ENCODE peak calls at places on chromosomes 7 and 10, in six cellular contexts. Q is SJSA1, U is heart left ventricle, M is aorta, H is mammary epithelial cell, D is SK-N-SH. J is an unnamed sample.

GRCh38 chr7:18638594-18639452 is 143.3 kb downstream of the HDAC9 start:
- DNase-seq in D (no peak), Q (no peak), U (no peak), H (peak), M (no peak), J (no peak)

GRCh38 chr10:103153765-103154197 is 39.3 kb downstream of the NT5C2 start:
- DNase-seq in H (no peak), D (no peak), Q (peak), M (no peak), U (no peak), J (no peak)

GRCh38 chr10:69819713-69820506 is 18.2 kb downstream of the COL13A1 start:
- DNase-seq in M (no peak), D (no peak), U (no peak), Q (peak), H (no peak), J (no peak)

GRCh38 chr7:107161415-107161814 is 7.4 kb upstream of the HBP1 start:
- DNase-seq in D (no peak), Q (no peak), U (no peak), M (no peak), H (no peak), J (peak)

GRCh38 chr7:73983437-73984164 is 44.4 kb upstream of the ELN start:
- DNase-seq in Q (no peak), U (no peak), H (no peak), M (peak), D (peak), J (no peak)

GRCh38 chr7:2631924-2632716 is at the start of gene TTYH3:
- DNase-seq in D (peak), U (no peak), H (no peak), M (peak), Q (no peak), J (no peak)

GRCh38 chr10:11827414-11827813 is 4.3 kb downstream of the PROSER2 start:
- DNase-seq in U (no peak), Q (no peak), H (no peak), D (no peak), M (no peak), J (no peak)

GRCh38 chr10:36671607-36672006 is 453.8 kb upstream of the ANKRD30A start:
- DNase-seq in Q (peak), M (no peak), D (no peak), H (no peak), U (no peak), J (no peak)

GRCh38 chr7:143901360-143901709 is 641 bp downstream of the TCAF1 start:
- DNase-seq in M (peak), H (no peak), D (no peak), Q (no peak), U (peak), J (no peak)

GRCh38 chr10:112078003-112078402 is 105.6 kb downstream of the GPAM start:
- DNase-seq in H (no peak), D (no peak), Q (no peak), M (no peak), U (no peak), J (no peak)

GRCh38 chr10:102220612-102221011 is 5.5 kb upstream of the ELOVL3 start:
- DNase-seq in D (no peak), H (no peak), Q (no peak), U (no peak), M (no peak), J (no peak)

GRCh38 chr10:103192089-103192450 is 1.0 kb downstream of the NT5C2 start:
- DNase-seq in D (peak), Q (no peak), H (peak), U (no peak), M (no peak), J (no peak)

GRCh38 chr7:133230591-133231194 is 22.2 kb upstream of the EXOC4 start:
- DNase-seq in U (peak), D (peak), Q (peak), H (peak), M (no peak), J (peak)

GRCh38 chr10:5496261-5497250 is 2.8 kb downstream of the CALML5 start:
- DNase-seq in U (no peak), H (no peak), Q (no peak), D (no peak), M (no peak), J (no peak)
- H3K4me3 ChIP-seq in U (no peak), H (no peak), Q (no peak), D (no peak), M (no peak), J (no peak)

DNA sequence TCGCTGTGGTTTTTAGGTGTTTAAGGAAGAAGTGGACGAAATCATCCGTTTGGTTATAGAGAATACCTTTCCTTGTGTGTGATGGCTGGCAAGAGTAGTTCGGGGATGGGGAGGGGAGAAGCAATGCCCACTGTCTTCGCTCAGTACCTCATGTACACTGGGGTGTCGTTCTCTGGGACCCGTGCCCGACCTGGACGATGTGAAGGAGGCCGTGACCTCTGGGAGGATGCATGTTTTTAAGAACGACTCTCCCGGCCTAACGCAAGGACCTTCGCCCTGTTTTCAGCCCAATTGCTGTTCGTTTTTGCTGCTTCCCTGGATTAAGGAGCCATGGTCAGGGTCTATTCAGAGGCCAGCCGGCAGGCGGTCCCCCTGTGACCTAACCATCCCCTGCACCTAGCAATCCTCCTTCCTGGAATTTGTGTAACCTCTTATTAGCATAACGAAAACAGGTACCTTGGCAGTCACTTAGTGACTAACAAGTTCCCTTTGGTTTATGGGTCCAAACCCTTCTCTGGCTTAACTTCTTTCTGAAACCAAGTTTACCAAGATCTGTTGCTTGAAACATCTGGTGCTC is 1.3 kb downstream of the NFE2L3 start:
- DNase-seq in H (no peak), D (no peak), Q (no peak), M (no peak), U (no peak), J (no peak)
- H3K4me3 ChIP-seq in H (no peak), D (peak), Q (peak), M (no peak), U (peak), J (peak)

DNA sequence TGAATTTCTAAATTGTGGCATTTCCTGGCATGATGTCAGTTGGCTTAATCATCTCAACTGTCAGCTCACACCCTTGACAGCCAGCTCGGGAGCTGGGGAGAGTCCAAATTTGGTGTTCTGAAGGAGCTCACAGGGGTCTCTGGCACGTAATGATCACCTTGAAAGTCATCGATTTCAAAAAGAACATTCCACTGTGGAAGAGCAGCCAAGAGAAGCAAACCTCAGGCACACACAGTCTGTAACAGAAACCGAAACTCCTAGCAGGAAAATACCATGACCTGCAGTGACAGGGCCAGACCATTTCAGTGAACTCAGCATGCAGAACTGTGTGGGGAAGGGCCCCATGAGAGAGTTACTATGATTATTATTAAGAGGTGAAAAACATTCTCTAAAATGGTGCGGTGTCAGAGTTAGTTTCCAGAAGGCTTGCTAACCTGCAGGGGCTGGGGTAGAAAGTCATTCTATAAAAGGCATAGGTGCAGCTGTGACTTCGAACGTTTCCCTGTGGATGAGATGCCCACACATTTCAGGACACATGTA is 26.4 kb upstream of the KLF6 start:
- DNase-seq in D (no peak), M (no peak), U (no peak), Q (peak), H (peak), J (no peak)
- H3K4me3 ChIP-seq in D (peak), M (no peak), U (peak), Q (no peak), H (no peak), J (no peak)

GRCh38 chr10:6044651-6045599 is 17.2 kb downstream of the IL2RA start:
- DNase-seq in D (no peak), H (no peak), U (no peak), M (no peak), Q (no peak), J (no peak)
- H3K4me3 ChIP-seq in D (no peak), H (no peak), U (no peak), M (no peak), Q (no peak), J (no peak)

GRCh38 chr10:72248477-72249151 is 25.1 kb upstream of the DDIT4 start:
- DNase-seq in M (peak), D (peak), H (peak), Q (no peak), U (peak), J (no peak)
- H3K4me3 ChIP-seq in M (no peak), D (no peak), H (no peak), Q (no peak), U (peak), J (peak)

GRCh38 chr10:89303161-89303560 is 1.3 kb downstream of the IFIT2 start:
- DNase-seq in H (no peak), Q (no peak), D (no peak), M (no peak), U (no peak), J (no peak)

GRCh38 chr10:89299031-89299430 is 2.8 kb upstream of the IFIT2 start:
- DNase-seq in H (no peak), D (no peak), M (no peak), Q (no peak), U (no peak), J (no peak)

GRCh38 chr10:89301721-89302445 is at the start of gene IFIT2:
- DNase-seq in Q (peak), M (peak), H (peak), D (no peak), U (peak), J (no peak)

GRCh38 chr10:89302628-89303027 is 782 bp downstream of the IFIT2 start:
- DNase-seq in Q (no peak), H (peak), U (no peak), M (no peak), D (no peak), J (no peak)

DNA sequence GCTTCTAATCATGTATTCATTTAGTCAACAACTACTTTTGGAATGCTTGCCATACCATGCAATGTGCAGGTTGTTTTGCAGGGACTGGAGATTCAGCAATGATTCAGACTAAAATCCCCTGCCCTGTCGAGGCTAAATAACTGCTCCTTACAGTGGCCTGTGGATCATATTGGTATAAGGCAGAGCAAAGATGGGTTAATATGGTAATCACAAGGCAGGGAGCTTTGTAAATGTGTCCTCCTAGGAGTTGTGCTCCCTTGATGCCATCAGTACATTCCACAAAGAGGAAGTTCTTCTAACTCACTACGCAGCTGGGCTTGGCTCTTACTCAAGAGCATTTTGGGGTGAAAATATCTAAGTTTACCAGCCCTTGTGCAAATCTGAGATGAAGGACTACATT is 615 bp upstream of the IFIT2 start:
- DNase-seq in D (no peak), H (peak), M (peak), U (no peak), Q (peak), J (no peak)
- H3K4me3 ChIP-seq in D (peak), H (peak), M (peak), U (peak), Q (peak), J (peak)

DNA sequence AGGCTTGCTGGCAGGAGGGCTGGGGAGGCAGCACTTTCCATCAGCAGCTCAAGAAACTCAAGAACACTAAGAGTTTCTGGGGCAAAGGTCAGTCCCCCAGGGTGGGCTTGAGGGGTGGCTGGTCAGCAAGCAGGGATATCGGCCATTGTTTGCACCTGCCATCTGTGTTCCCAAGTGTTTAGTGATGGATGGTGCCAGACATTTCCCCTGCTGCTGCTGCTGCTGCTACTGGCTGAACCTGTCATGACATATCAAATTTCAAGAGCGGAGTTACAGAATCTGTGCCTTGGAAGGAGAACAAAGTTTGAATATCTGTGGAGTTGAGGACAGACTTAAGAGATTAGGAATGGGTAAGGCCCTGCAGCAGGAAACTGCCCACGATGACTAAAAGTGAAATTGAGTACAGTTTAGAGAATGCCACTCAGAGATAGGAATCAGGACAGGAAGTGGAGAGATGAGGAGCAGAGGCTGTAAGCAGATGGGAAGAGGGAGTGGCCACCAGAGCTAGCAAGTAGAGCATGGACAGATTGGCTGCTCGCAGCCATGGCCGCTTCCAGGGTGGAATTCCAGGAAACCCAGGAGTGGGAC is 39.2 kb upstream of the PPP1R3C start:
- DNase-seq in D (peak), M (no peak), Q (no peak), U (no peak), H (peak), J (no peak)
- H3K4me3 ChIP-seq in D (peak), M (no peak), Q (no peak), U (no peak), H (no peak), J (no peak)

DNA sequence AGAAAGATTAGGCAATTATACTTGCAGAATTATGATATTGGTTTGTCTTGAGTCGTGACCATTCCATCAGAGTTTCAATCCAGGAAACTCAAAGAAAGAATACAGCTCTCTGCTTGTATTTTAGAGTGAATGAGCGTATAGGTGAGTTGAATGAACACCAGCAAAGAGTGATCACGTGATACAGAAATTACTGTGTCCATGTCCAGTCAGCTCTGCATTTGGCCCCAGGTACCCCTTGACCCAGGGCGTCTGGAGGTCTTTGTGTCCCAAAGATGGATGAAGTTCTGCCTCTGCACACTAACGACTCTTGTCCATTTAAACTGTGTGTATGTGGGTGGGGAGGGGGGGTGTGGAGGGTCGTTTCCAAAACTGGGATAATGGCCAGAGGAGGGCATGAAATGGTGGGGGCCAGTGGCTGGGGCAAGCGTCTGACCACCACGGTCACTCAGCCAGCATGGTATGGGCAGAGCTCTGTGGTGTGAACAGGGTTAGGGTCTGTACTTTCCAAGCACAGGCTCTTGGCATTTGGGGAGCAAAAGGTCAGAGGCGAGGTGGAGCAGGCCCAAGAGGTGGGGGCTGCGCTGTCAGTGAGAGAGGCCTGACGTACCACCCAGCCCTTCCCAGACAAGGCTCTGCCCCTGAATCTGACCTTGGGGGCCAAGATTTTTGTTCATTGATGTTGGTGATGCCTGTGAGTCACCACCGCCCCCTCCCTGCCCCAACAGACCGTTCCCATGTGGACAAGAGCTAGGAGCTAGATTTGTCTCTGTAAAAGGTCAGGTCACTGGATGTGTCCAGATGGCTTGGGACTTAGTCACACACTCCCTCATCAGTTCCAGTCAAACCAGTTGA is 1.4 kb downstream of the PTPRE start:
- DNase-seq in H (peak), M (no peak), U (no peak), Q (peak), D (no peak), J (no peak)
- H3K4me3 ChIP-seq in H (peak), M (no peak), U (peak), Q (no peak), D (peak), J (no peak)

GRCh38 chr7:157009778-157010587 is 480 bp downstream of the MNX1 start:
- DNase-seq in M (no peak), U (no peak), H (no peak), Q (no peak), D (peak), J (no peak)

GRCh38 chr7:157012113-157012547 is 1.7 kb upstream of the MNX1 start:
- DNase-seq in H (no peak), M (no peak), U (no peak), D (peak), Q (no peak), J (no peak)

GRCh38 chr7:157011333-157012112 is 1.1 kb upstream of the MNX1 start:
- DNase-seq in H (no peak), U (no peak), Q (no peak), D (peak), M (no peak), J (no peak)

GRCh38 chr7:157009170-157009777 is 1.2 kb downstream of the MNX1 start:
- DNase-seq in H (peak), M (no peak), D (peak), Q (no peak), U (no peak), J (no peak)

GRCh38 chr7:157010588-157011332 is at the start of gene MNX1:
- DNase-seq in M (no peak), H (peak), Q (no peak), D (peak), U (peak), J (no peak)
- H3K4me3 ChIP-seq in M (peak), H (peak), Q (no peak), D (peak), U (peak), J (peak)

DNA sequence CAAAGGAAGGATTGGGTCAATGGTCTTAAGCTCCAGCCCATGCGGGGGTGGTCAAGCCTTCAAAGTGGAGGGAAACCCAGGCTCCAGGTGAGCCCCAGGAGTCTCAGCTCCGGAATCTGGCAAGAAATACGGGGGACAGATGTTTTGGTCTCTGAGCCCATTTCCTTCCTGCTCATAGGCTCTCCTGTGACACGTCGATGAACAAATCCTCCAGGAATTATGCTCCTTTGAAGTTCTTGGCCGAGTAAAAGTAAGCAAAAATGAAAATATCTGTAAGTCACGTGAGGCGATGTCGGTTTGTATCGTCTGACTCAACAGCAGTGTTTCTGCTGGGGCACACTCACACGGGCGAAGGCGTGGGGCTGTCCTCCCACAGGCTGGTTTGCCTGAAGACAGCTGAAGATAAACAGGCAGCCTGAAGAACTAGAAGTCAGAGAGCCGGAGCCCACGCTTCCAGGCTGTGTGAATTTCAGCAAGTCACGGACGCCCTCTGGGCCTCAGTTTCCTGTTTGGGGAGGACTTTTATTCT is 52.6 kb upstream of the SMNDC1 start:
- DNase-seq in H (peak), D (no peak), U (no peak), M (no peak), Q (peak), J (no peak)
- H3K4me3 ChIP-seq in H (no peak), D (no peak), U (no peak), M (no peak), Q (no peak), J (no peak)